ENCODE peak calls at places on chromosomes 2 and 18, in ten cellular contexts. Z is CD4-positive, alpha-beta memory T cell; X is SK-N-SH; J is cardiac fibroblast; O is A549; W is OCI-LY7; Y is fibroblast of pulmonary artery; B is stomach; C is endothelial cell of umbilical vein; T is body of pancreas. U is an unnamed sample.

GRCh38 chr18:31685097-31686082 is 1.0 kb upstream of the B4GALT6 start:
- DNase-seq in Y (peak; percentile 82), J (peak; percentile 86), O (peak; percentile 39), C (peak; percentile 83), Z (peak; percentile 57), W (peak; percentile 82), B (peak; percentile 70), X (peak; percentile 95), T (peak; percentile 81), U (peak; percentile 85)

GRCh38 chr2:11746807-11747459 is 501 bp downstream of the LPIN1 start:
- DNase-seq in T (peak; percentile 70), C (peak; percentile 51), W (peak; percentile 50), X (peak; percentile 60), B (peak; percentile 41), Z (no peak), O (no peak), J (peak; percentile 35), Y (peak; percentile 23), U (no peak)

GRCh38 chr18:33577688-33578370 is at the start of gene ASXL3:
- DNase-seq in X (peak; percentile 91), W (peak; percentile 23), O (no peak), C (peak; percentile 45), T (peak; percentile 57), Z (no peak), J (peak; percentile 5), B (peak; percentile 64), Y (peak; percentile 8), U (no peak)

GRCh38 chr2:68907232-68907922 is 36.2 kb upstream of the BMP10 start:
- DNase-seq in J (no peak), O (no peak), B (no peak), Y (no peak), W (no peak), Z (no peak), X (no peak), C (peak; percentile 38), T (no peak), U (no peak)

GRCh38 chr2:29155578-29155977 is 40.4 kb downstream of the CLIP4 start:
- DNase-seq in Z (no peak), T (no peak), Y (no peak), W (no peak), O (no peak), C (no peak), J (no peak), B (no peak), X (no peak), U (no peak)

GRCh38 chr2:134231965-134232340 is 21.9 kb upstream of the MGAT5 start:
- DNase-seq in Y (peak; percentile 30), B (no peak), X (no peak), T (no peak), C (no peak), Z (no peak), W (no peak), O (no peak), J (no peak), U (peak; percentile 80)

GRCh38 chr2:9174771-9175441 is 31.7 kb upstream of the ASAP2 start:
- DNase-seq in Y (peak; percentile 61), Z (no peak), W (peak; percentile 45), C (peak; percentile 64), O (no peak), J (peak; percentile 55), X (no peak), B (no peak), T (no peak), U (peak; percentile 89)

GRCh38 chr2:9595746-9596145 is 35.1 kb downstream of the YWHAQ start:
- DNase-seq in Y (no peak), B (no peak), O (no peak), X (no peak), C (no peak), W (no peak), J (no peak), T (no peak), Z (no peak), U (no peak)

GRCh38 chr2:120871881-120872620 is 136.4 kb downstream of the GLI2 start:
- DNase-seq in B (no peak), Y (no peak), W (no peak), O (no peak), Z (no peak), C (no peak), J (no peak), X (no peak), T (no peak), U (no peak)

GRCh38 chr18:76759056-76759455 is 63.3 kb upstream of the ZNF236 start:
- DNase-seq in Z (no peak), T (no peak), Y (no peak), O (no peak), C (no peak), X (no peak), B (no peak), W (no peak), J (no peak), U (no peak)

GRCh38 chr2:207995887-207996286 is 29.4 kb downstream of the PLEKHM3 start:
- DNase-seq in T (no peak), Y (no peak), X (no peak), Z (no peak), O (no peak), B (no peak), W (no peak), J (no peak), C (no peak), U (peak; percentile 43)

GRCh38 chr2:2101924-2102323 is 229.2 kb downstream of the MYT1L start:
- DNase-seq in C (no peak), J (no peak), B (no peak), T (no peak), Z (no peak), W (peak; percentile 5), O (peak; percentile 25), Y (no peak), X (peak; percentile 55), U (no peak)

GRCh38 chr2:10303174-10303633 is 500 bp downstream of the HPCAL1 start:
- DNase-seq in W (no peak), Y (no peak), Z (peak; percentile 50), O (no peak), T (no peak), B (peak; percentile 41), X (no peak), J (no peak), C (no peak), U (no peak)

GRCh38 chr2:52416340-52416739 is 1351.3 kb upstream of the CHAC2 start:
- DNase-seq in Y (peak; percentile 16), Z (no peak), O (no peak), B (no peak), T (no peak), W (peak; percentile 5), X (no peak), J (no peak), C (peak; percentile 3), U (no peak)

GRCh38 chr2:209977386-209978239 is 24.8 kb upstream of the RPE start:
- DNase-seq in O (peak; percentile 15), Y (peak; percentile 71), X (peak; percentile 22), W (peak; percentile 50), B (no peak), J (peak; percentile 64), Z (no peak), C (peak; percentile 60), T (no peak), U (peak; percentile 5)

DNA sequence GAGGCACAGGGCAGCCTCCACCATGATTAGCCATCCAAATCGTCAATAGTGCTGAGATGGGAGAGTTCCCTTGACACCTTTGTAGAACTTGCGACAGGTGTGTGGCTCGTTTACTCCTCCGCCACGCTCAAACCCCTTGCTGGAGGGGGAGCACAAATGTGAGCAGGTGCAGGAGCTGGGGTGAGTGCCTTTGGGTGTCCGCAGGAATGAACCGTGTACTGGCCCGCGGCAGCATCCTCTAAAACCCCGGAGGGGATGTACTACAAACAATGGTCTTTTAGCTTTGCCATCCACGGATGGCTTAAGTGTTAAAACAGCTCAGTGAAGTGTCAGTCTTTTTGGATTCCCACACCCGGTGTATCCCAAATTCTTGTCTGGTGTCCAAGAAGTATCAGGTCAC is 21.4 kb upstream of the TDRD15 start:
- DNase-seq in J (no peak), W (no peak), C (no peak), Y (no peak), X (no peak), O (no peak), T (no peak), B (no peak), Z (no peak), U (no peak)
- H3K4me3 ChIP-seq in J (no peak overlapping the region), W (no peak overlapping the region), C (no peak overlapping the region), Y (no peak overlapping the region), X (no peak overlapping the region), O (no peak overlapping the region), T (no peak overlapping the region), B (no peak overlapping the region), Z (no peak overlapping the region), U (no peak overlapping the region)

GRCh38 chr2:240453461-240454030 is 18.1 kb downstream of the GPC1 start:
- DNase-seq in Z (no peak), X (peak; percentile 85), J (no peak), B (no peak), C (no peak), W (no peak), Y (no peak), T (no peak), O (no peak), U (no peak)
- H3K4me3 ChIP-seq in Z (no peak overlapping the region), X (peak overlapping the region; percentile 39), J (no peak overlapping the region), B (peak overlapping the region; percentile 80), C (no peak overlapping the region), W (no peak overlapping the region), Y (no peak overlapping the region), T (no peak overlapping the region), O (peak overlapping the region; percentile 70), U (peak overlapping the region; percentile 20)

GRCh38 chr2:238789317-238789806 is 58.5 kb upstream of the TWIST2 start:
- DNase-seq in B (no peak), Z (no peak), T (no peak), J (no peak), X (no peak), O (no peak), W (no peak), C (no peak), Y (no peak), U (peak; percentile 38)

GRCh38 chr2:238786792-238787490 is 60.9 kb upstream of the TWIST2 start:
- DNase-seq in Y (no peak), C (no peak), O (no peak), J (no peak), T (no peak), Z (no peak), B (no peak), W (no peak), X (no peak), U (peak; percentile 48)

GRCh38 chr2:238786379-238786778 is 61.5 kb upstream of the TWIST2 start:
- DNase-seq in W (no peak), J (no peak), X (no peak), Z (no peak), B (no peak), Y (no peak), T (no peak), O (no peak), C (no peak), U (peak; percentile 74)

GRCh38 chr2:238785528-238785860 is 62.4 kb upstream of the TWIST2 start:
- DNase-seq in O (no peak), Z (no peak), J (no peak), Y (no peak), T (no peak), C (no peak), W (no peak), X (no peak), B (no peak), U (no peak)

GRCh38 chr2:238787507-238787906 is 60.4 kb upstream of the TWIST2 start:
- DNase-seq in J (no peak), B (no peak), Z (no peak), C (no peak), X (no peak), T (no peak), W (no peak), Y (no peak), O (no peak), U (peak; percentile 48)
- H3K4me3 ChIP-seq in J (no peak overlapping the region), B (no peak overlapping the region), Z (no peak overlapping the region), C (no peak overlapping the region), X (no peak overlapping the region), T (no peak overlapping the region), W (no peak overlapping the region), Y (no peak overlapping the region), O (no peak overlapping the region), U (peak overlapping the region; percentile 66)

GRCh38 chr18:22167471-22168151 is 1.8 kb upstream of the GATA6 start:
- DNase-seq in O (peak; percentile 41), Y (peak; percentile 66), Z (no peak), W (no peak), C (peak; percentile 73), T (peak; percentile 71), B (no peak), X (peak; percentile 40), J (peak; percentile 69), U (no peak)
- H3K4me3 ChIP-seq in O (peak overlapping the region; percentile 72), Y (peak overlapping the region; percentile 70), Z (no peak overlapping the region), W (no peak overlapping the region), C (peak overlapping the region; percentile 83), T (peak overlapping the region; percentile 2), B (peak overlapping the region; percentile 67), X (no peak overlapping the region), J (peak overlapping the region; percentile 89), U (no peak overlapping the region)

U was measured in foreskin fibroblast.